ENCODE peak calls at places on chromosomes 1 and 21, in four cellular contexts. V is stimulated activated naive CD4-positive, alpha-beta T cell treated with Interleukin-2 at 50 U/mL for 16 hours; R is NCI-H146; D is iPS-NIHi11. K is an unnamed sample.

GRCh38 chr1:62311473-62311943 is 7.7 kb downstream of the KANK4 start:
- DNase-seq in V (no peak), D (no peak), R (peak), K (no peak)

GRCh38 chr1:41537788-41538351 is 53.4 kb upstream of the EDN2 start:
- DNase-seq in V (no peak), R (no peak), D (no peak), K (no peak)

GRCh38 chr1:8133657-8134430 is 107.7 kb upstream of the ERRFI1 start:
- DNase-seq in R (no peak), V (no peak), D (no peak), K (no peak)

GRCh38 chr1:168121314-168122029 is 15.3 kb downstream of the GPR161 start:
- DNase-seq in V (no peak), D (no peak), R (no peak), K (no peak)

GRCh38 chr1:47558601-47559593 is 121.1 kb downstream of the FOXD2 start:
- DNase-seq in D (no peak), R (no peak), V (no peak), K (no peak)

GRCh38 chr21:45539046-45539795 is 3.0 kb downstream of the SLC19A1 start:
- DNase-seq in R (no peak), D (no peak), V (no peak), K (no peak)

GRCh38 chr1:90045853-90046563 is 51.1 kb downstream of the ZNF326 start:
- DNase-seq in R (peak), D (peak), V (no peak), K (peak)

GRCh38 chr1:112396668-112397025 is 633 bp downstream of the CTTNBP2NL start:
- DNase-seq in R (peak), D (peak), V (no peak), K (peak)

GRCh38 chr1:56360021-56360420 is 219.3 kb downstream of the PLPP3 start:
- DNase-seq in V (no peak), R (no peak), D (no peak), K (no peak)

GRCh38 chr1:153699116-153699515 is 20.6 kb downstream of the NPR1 start:
- DNase-seq in R (no peak), D (no peak), V (no peak), K (no peak)

GRCh38 chr1:67675800-67676199 is 9.2 kb upstream of the GADD45A start:
- DNase-seq in D (no peak), R (no peak), V (no peak), K (no peak)

GRCh38 chr1:25757151-25757845 is 42.7 kb upstream of the SELENON start:
- DNase-seq in V (no peak), D (no peak), R (no peak), K (no peak)

GRCh38 chr1:186155594-186155993 is 219.5 kb downstream of the TPR start:
- DNase-seq in R (no peak), V (no peak), D (peak), K (peak)

GRCh38 chr1:248890549-248891498 is 15.2 kb upstream of the PGBD2 start:
- DNase-seq in R (no peak), D (no peak), V (no peak), K (no peak)

GRCh38 chr21:43639470-43640178 is 19.7 kb downstream of the HSF2BP start:
- DNase-seq in D (no peak), V (no peak), R (no peak), K (no peak)

GRCh38 chr1:151006331-151007052 is at the start of gene MINDY1:
- DNase-seq in D (peak), V (peak), R (peak), K (peak)

GRCh38 chr1:50126962-50127715 is 18.4 kb downstream of the ELAVL4 start:
- DNase-seq in R (peak), D (no peak), V (no peak), K (no peak)

GRCh38 chr21:39451332-39452206 is at the start of gene SH3BGR:
- DNase-seq in R (peak), V (no peak), D (peak), K (peak)

GRCh38 chr1:33349778-33350610 is 29.1 kb upstream of the A3GALT2 start:
- DNase-seq in V (peak), D (peak), R (peak), K (peak)

GRCh38 chr1:151313501-151313900 is 13.7 kb downstream of the PI4KB start:
- DNase-seq in R (no peak), V (no peak), D (no peak), K (no peak)

GRCh38 chr1:46830665-46831322 is 31.9 kb downstream of the CYP4B1 start:
- DNase-seq in D (no peak), V (no peak), R (no peak), K (no peak)

GRCh38 chr1:54849219-54850081 is 37.5 kb downstream of the DHCR24 start:
- DNase-seq in V (no peak), R (no peak), D (no peak), K (no peak)

GRCh38 chr1:244876228-244876910 is 12.0 kb upstream of the HNRNPU start:
- DNase-seq in D (no peak), V (no peak), R (no peak), K (no peak)

GRCh38 chr1:117447661-117448060 is 80.4 kb downstream of the MAN1A2 start:
- DNase-seq in D (no peak), R (no peak), V (no peak), K (no peak)

GRCh38 chr1:201877877-201878339 is 10.8 kb upstream of the SHISA4 start:
- DNase-seq in R (peak), D (peak), V (no peak), K (peak)

GRCh38 chr1:230864441-230864840 is 3.9 kb downstream of the C1orf198 start:
- DNase-seq in R (no peak), V (no peak), D (no peak), K (no peak)

GRCh38 chr1:6701437-6702153 is at the start of gene DNAJC11:
- DNase-seq in V (peak), D (peak), R (peak), K (peak)

GRCh38 chr1:25641931-25642611 is 25.5 kb downstream of the MAN1C1 start:
- DNase-seq in D (no peak), R (no peak), V (no peak), K (no peak)

GRCh38 chr1:235910357-235911299 is 43.9 kb upstream of the LYST start:
- DNase-seq in R (peak), V (peak), D (peak), K (peak)

GRCh38 chr1:172746091-172746949 is 87.4 kb downstream of the FASLG start:
- DNase-seq in V (no peak), R (no peak), D (no peak), K (no peak)

GRCh38 chr1:84688461-84689061 is 1.7 kb downstream of the SSX2IP start:
- DNase-seq in R (no peak), D (no peak), V (no peak), K (no peak)

GRCh38 chr1:247681288-247681897 is 1.9 kb upstream of the OR13G1 start:
- DNase-seq in R (peak), V (no peak), D (peak), K (peak)

GRCh38 chr1:231855966-231856365 is 229.4 kb downstream of the DISC1 start:
- DNase-seq in R (peak), D (no peak), V (no peak), K (no peak)

GRCh38 chr1:8891405-8891804 is 12.9 kb upstream of the ENO1 start:
- DNase-seq in D (no peak), V (no peak), R (no peak), K (no peak)

GRCh38 chr1:114033219-114033706 is 54.0 kb downstream of the OLFML3 start:
- DNase-seq in D (peak), V (no peak), R (peak), K (peak)

GRCh38 chr1:20271498-20272400 is 18.9 kb upstream of the VWA5B1 start:
- DNase-seq in D (no peak), V (no peak), R (no peak), K (no peak)

GRCh38 chr1:99558539-99558938 is 87.4 kb upstream of the PALMD start:
- DNase-seq in R (no peak), V (no peak), D (no peak), K (no peak)